ENCODE peak calls at places on chromosomes 7 and 10, in ten cellular contexts. One of them, this sample, is unnamed.

GRCh38 chr10:78410046-78410965 is 376.6 kb downstream of the RPS24 start:
- DNase-seq in hepatic stellate cell: no peak
- DNase-seq in anterior cingulate cortex: no peak
- DNase-seq in GM23248: no peak
- DNase-seq in GM20000: no peak
- DNase-seq in GF-D8: no peak
- DNase-seq in hypothalamus: no peak
- DNase-seq in K562: no peak
- DNase-seq in IMR-90: no peak
- DNase-seq in HL-60: no peak
- DNase-seq in this sample: no peak

GRCh38 chr10:126006264-126006663 is 109.9 kb downstream of the FANK1 start:
- DNase-seq in hepatic stellate cell: no peak
- DNase-seq in anterior cingulate cortex: no peak
- DNase-seq in GM23248: no peak
- DNase-seq in GM20000: no peak
- DNase-seq in GF-D8: no peak
- DNase-seq in hypothalamus: no peak
- DNase-seq in K562: no peak
- DNase-seq in IMR-90: no peak
- DNase-seq in HL-60: no peak
- DNase-seq in this sample: no peak

GRCh38 chr10:61096056-61096455 is 152.1 kb upstream of the RHOBTB1 start:
- DNase-seq in hepatic stellate cell: no peak
- DNase-seq in anterior cingulate cortex: no peak
- DNase-seq in GM23248: no peak
- DNase-seq in GM20000: no peak
- DNase-seq in GF-D8: no peak
- DNase-seq in hypothalamus: no peak
- DNase-seq in K562: no peak
- DNase-seq in IMR-90: no peak
- DNase-seq in HL-60: no peak
- DNase-seq in this sample: no peak

GRCh38 chr7:117780832-117781231 is 92.4 kb downstream of the CTTNBP2 start:
- DNase-seq in hepatic stellate cell: peak; percentile 31
- DNase-seq in anterior cingulate cortex: no peak
- DNase-seq in GM23248: no peak
- DNase-seq in GM20000: peak; percentile 39
- DNase-seq in GF-D8: no peak
- DNase-seq in hypothalamus: no peak
- DNase-seq in K562: no peak
- DNase-seq in IMR-90: peak; percentile 54
- DNase-seq in HL-60: no peak
- DNase-seq in this sample: no peak

GRCh38 chr10:67676208-67676825 is 19.7 kb downstream of the CTNNA3 start:
- DNase-seq in hepatic stellate cell: no peak
- DNase-seq in anterior cingulate cortex: no peak
- DNase-seq in GM23248: no peak
- DNase-seq in GM20000: no peak
- DNase-seq in GF-D8: no peak
- DNase-seq in hypothalamus: no peak
- DNase-seq in K562: no peak
- DNase-seq in IMR-90: no peak
- DNase-seq in HL-60: no peak
- DNase-seq in this sample: no peak

GRCh38 chr10:93154531-93154930 is 80.8 kb downstream of the CYP26A1 start:
- DNase-seq in hepatic stellate cell: no peak
- DNase-seq in anterior cingulate cortex: no peak
- DNase-seq in GM23248: peak; percentile 41
- DNase-seq in GM20000: no peak
- DNase-seq in GF-D8: no peak
- DNase-seq in hypothalamus: no peak
- DNase-seq in K562: no peak
- DNase-seq in IMR-90: no peak
- DNase-seq in HL-60: no peak
- DNase-seq in this sample: no peak

GRCh38 chr10:71431945-71432905 is 35.5 kb downstream of the CDH23 start:
- DNase-seq in hepatic stellate cell: peak; percentile 4
- DNase-seq in anterior cingulate cortex: no peak
- DNase-seq in GM23248: no peak
- DNase-seq in GM20000: no peak
- DNase-seq in GF-D8: no peak
- DNase-seq in hypothalamus: no peak
- DNase-seq in K562: peak; percentile 48
- DNase-seq in IMR-90: no peak
- DNase-seq in HL-60: no peak
- DNase-seq in this sample: no peak

GRCh38 chr10:73597346-73597745 is 6.2 kb upstream of the USP54 start:
- DNase-seq in hepatic stellate cell: no peak
- DNase-seq in anterior cingulate cortex: no peak
- DNase-seq in GM23248: peak; percentile 44
- DNase-seq in GM20000: no peak
- DNase-seq in GF-D8: no peak
- DNase-seq in hypothalamus: no peak
- DNase-seq in K562: no peak
- DNase-seq in IMR-90: peak; percentile 47
- DNase-seq in HL-60: no peak
- DNase-seq in this sample: no peak

GRCh38 chr10:7121154-7121797 is 289.6 kb downstream of the SFMBT2 start:
- DNase-seq in hepatic stellate cell: no peak
- DNase-seq in anterior cingulate cortex: peak; percentile 8
- DNase-seq in GM23248: peak; percentile 38
- DNase-seq in GM20000: peak; percentile 80
- DNase-seq in GF-D8: peak; percentile 6
- DNase-seq in hypothalamus: peak; percentile 27
- DNase-seq in K562: peak; percentile 77
- DNase-seq in IMR-90: peak; percentile 10
- DNase-seq in HL-60: peak; percentile 47
- DNase-seq in this sample: no peak

GRCh38 chr7:1526271-1526754 is 4.2 kb upstream of the MAFK start:
- DNase-seq in hepatic stellate cell: no peak
- DNase-seq in anterior cingulate cortex: no peak
- DNase-seq in GM23248: no peak
- DNase-seq in GM20000: no peak
- DNase-seq in GF-D8: peak; percentile 15
- DNase-seq in hypothalamus: no peak
- DNase-seq in K562: no peak
- DNase-seq in IMR-90: no peak
- DNase-seq in HL-60: peak; percentile 49
- DNase-seq in this sample: no peak

GRCh38 chr7:157508477-157508881 is 171.7 kb downstream of the DNAJB6 start:
- DNase-seq in hepatic stellate cell: no peak
- DNase-seq in anterior cingulate cortex: no peak
- DNase-seq in GM23248: no peak
- DNase-seq in GM20000: no peak
- DNase-seq in GF-D8: no peak
- DNase-seq in hypothalamus: no peak
- DNase-seq in K562: no peak
- DNase-seq in IMR-90: no peak
- DNase-seq in HL-60: no peak
- DNase-seq in this sample: no peak

GRCh38 chr7:152231089-152231488 is 204.7 kb downstream of the KMT2C start:
- DNase-seq in hepatic stellate cell: no peak
- DNase-seq in anterior cingulate cortex: no peak
- DNase-seq in GM23248: no peak
- DNase-seq in GM20000: no peak
- DNase-seq in GF-D8: no peak
- DNase-seq in hypothalamus: no peak
- DNase-seq in K562: no peak
- DNase-seq in IMR-90: no peak
- DNase-seq in HL-60: no peak
- DNase-seq in this sample: no peak

GRCh38 chr7:153408360-153409335 is 643.5 kb upstream of the DPP6 start:
- DNase-seq in hepatic stellate cell: no peak
- DNase-seq in anterior cingulate cortex: no peak
- DNase-seq in GM23248: no peak
- DNase-seq in GM20000: no peak
- DNase-seq in GF-D8: no peak
- DNase-seq in hypothalamus: no peak
- DNase-seq in K562: peak; percentile 67
- DNase-seq in IMR-90: no peak
- DNase-seq in HL-60: no peak
- DNase-seq in this sample: no peak

GRCh38 chr10:101892782-101893391 is 49.3 kb upstream of the KCNIP2 start:
- DNase-seq in hepatic stellate cell: peak; percentile 9
- DNase-seq in anterior cingulate cortex: no peak
- DNase-seq in GM23248: peak; percentile 43
- DNase-seq in GM20000: no peak
- DNase-seq in GF-D8: no peak
- DNase-seq in hypothalamus: no peak
- DNase-seq in K562: no peak
- DNase-seq in IMR-90: peak; percentile 11
- DNase-seq in HL-60: no peak
- DNase-seq in this sample: no peak

GRCh38 chr10:93495654-93496321 is 624 bp upstream of the CEP55 start:
- DNase-seq in hepatic stellate cell: no peak
- DNase-seq in anterior cingulate cortex: no peak
- DNase-seq in GM23248: peak; percentile 74
- DNase-seq in GM20000: peak; percentile 15
- DNase-seq in GF-D8: no peak
- DNase-seq in hypothalamus: no peak
- DNase-seq in K562: peak; percentile 15
- DNase-seq in IMR-90: no peak
- DNase-seq in HL-60: peak; percentile 34
- DNase-seq in this sample: no peak

GRCh38 chr10:93541402-93542357 is 24.8 kb upstream of the FFAR4 start:
- DNase-seq in hepatic stellate cell: peak; percentile 59
- DNase-seq in anterior cingulate cortex: no peak
- DNase-seq in GM23248: peak; percentile 79
- DNase-seq in GM20000: no peak
- DNase-seq in GF-D8: no peak
- DNase-seq in hypothalamus: no peak
- DNase-seq in K562: peak; percentile 54
- DNase-seq in IMR-90: peak; percentile 46
- DNase-seq in HL-60: no peak
- DNase-seq in this sample: peak; percentile 47

GRCh38 chr10:5544216-5544805 is 19.6 kb downstream of the CALML3 start:
- DNase-seq in hepatic stellate cell: no peak
- DNase-seq in anterior cingulate cortex: no peak
- DNase-seq in GM23248: no peak
- DNase-seq in GM20000: no peak
- DNase-seq in GF-D8: no peak
- DNase-seq in hypothalamus: no peak
- DNase-seq in K562: no peak
- DNase-seq in IMR-90: no peak
- DNase-seq in HL-60: peak; percentile 28
- DNase-seq in this sample: no peak

GRCh38 chr7:47091141-47091540 is 490.8 kb downstream of the TNS3 start:
- DNase-seq in hepatic stellate cell: no peak
- DNase-seq in anterior cingulate cortex: no peak
- DNase-seq in GM23248: peak; percentile 67
- DNase-seq in GM20000: no peak
- DNase-seq in GF-D8: no peak
- DNase-seq in hypothalamus: no peak
- DNase-seq in K562: no peak
- DNase-seq in IMR-90: peak; percentile 25
- DNase-seq in HL-60: no peak
- DNase-seq in this sample: no peak

GRCh38 chr7:26156454-26157365 is 4.7 kb downstream of the NFE2L3 start:
- DNase-seq in hepatic stellate cell: peak; percentile 70
- DNase-seq in anterior cingulate cortex: no peak
- DNase-seq in GM23248: peak; percentile 89
- DNase-seq in GM20000: peak; percentile 61
- DNase-seq in GF-D8: no peak
- DNase-seq in hypothalamus: no peak
- DNase-seq in K562: no peak
- DNase-seq in IMR-90: peak; percentile 97
- DNase-seq in HL-60: no peak
- DNase-seq in this sample: no peak

GRCh38 chr10:6050801-6051445 is 11.2 kb downstream of the IL2RA start:
- DNase-seq in hepatic stellate cell: peak; percentile 61
- DNase-seq in anterior cingulate cortex: no peak
- DNase-seq in GM23248: peak; percentile 72
- DNase-seq in GM20000: peak; percentile 75
- DNase-seq in GF-D8: peak; percentile 35
- DNase-seq in hypothalamus: no peak
- DNase-seq in K562: peak; percentile 23
- DNase-seq in IMR-90: peak; percentile 44
- DNase-seq in HL-60: no peak
- DNase-seq in this sample: peak; percentile 15

GRCh38 chr7:159034988-159035387 is 109.7 kb downstream of the VIPR2 start:
- DNase-seq in hepatic stellate cell: no peak
- DNase-seq in anterior cingulate cortex: no peak
- DNase-seq in GM23248: no peak
- DNase-seq in GM20000: no peak
- DNase-seq in GF-D8: no peak
- DNase-seq in hypothalamus: no peak
- DNase-seq in K562: no peak
- DNase-seq in IMR-90: no peak
- DNase-seq in HL-60: no peak
- DNase-seq in this sample: peak; percentile 10

GRCh38 chr7:5526190-5527037 is 102.8 kb upstream of the TNRC18 start:
- DNase-seq in hepatic stellate cell: no peak
- DNase-seq in anterior cingulate cortex: no peak
- DNase-seq in GM23248: peak; percentile 36
- DNase-seq in GM20000: no peak
- DNase-seq in GF-D8: no peak
- DNase-seq in hypothalamus: peak; percentile 35
- DNase-seq in K562: no peak
- DNase-seq in IMR-90: peak; percentile 32
- DNase-seq in HL-60: peak; percentile 75
- DNase-seq in this sample: no peak

GRCh38 chr7:33706666-33707194 is 198.6 kb upstream of the BMPER start:
- DNase-seq in hepatic stellate cell: no peak
- DNase-seq in anterior cingulate cortex: no peak
- DNase-seq in GM23248: no peak
- DNase-seq in GM20000: no peak
- DNase-seq in GF-D8: no peak
- DNase-seq in hypothalamus: no peak
- DNase-seq in K562: no peak
- DNase-seq in IMR-90: no peak
- DNase-seq in HL-60: no peak
- DNase-seq in this sample: no peak

GRCh38 chr7:7257899-7258692 is 75.8 kb downstream of the C1GALT1 start:
- DNase-seq in hepatic stellate cell: no peak
- DNase-seq in anterior cingulate cortex: no peak
- DNase-seq in GM23248: no peak
- DNase-seq in GM20000: peak; percentile 61
- DNase-seq in GF-D8: peak; percentile 44
- DNase-seq in hypothalamus: no peak
- DNase-seq in K562: no peak
- DNase-seq in IMR-90: peak; percentile 5
- DNase-seq in HL-60: peak; percentile 36
- DNase-seq in this sample: no peak

GRCh38 chr7:20507157-20507556 is 108.3 kb upstream of the ABCB5 start:
- DNase-seq in hepatic stellate cell: no peak
- DNase-seq in anterior cingulate cortex: no peak
- DNase-seq in GM23248: no peak
- DNase-seq in GM20000: no peak
- DNase-seq in GF-D8: no peak
- DNase-seq in hypothalamus: no peak
- DNase-seq in K562: no peak
- DNase-seq in IMR-90: no peak
- DNase-seq in HL-60: no peak
- DNase-seq in this sample: no peak

GRCh38 chr7:7972927-7973594 is 4.5 kb downstream of the GLCCI1 start:
- DNase-seq in hepatic stellate cell: no peak
- DNase-seq in anterior cingulate cortex: no peak
- DNase-seq in GM23248: no peak
- DNase-seq in GM20000: no peak
- DNase-seq in GF-D8: no peak
- DNase-seq in hypothalamus: no peak
- DNase-seq in K562: no peak
- DNase-seq in IMR-90: no peak
- DNase-seq in HL-60: no peak
- DNase-seq in this sample: no peak

GRCh38 chr10:7526017-7526400 is 115.2 kb upstream of the SFMBT2 start:
- DNase-seq in hepatic stellate cell: no peak
- DNase-seq in anterior cingulate cortex: no peak
- DNase-seq in GM23248: peak; percentile 6
- DNase-seq in GM20000: no peak
- DNase-seq in GF-D8: no peak
- DNase-seq in hypothalamus: no peak
- DNase-seq in K562: no peak
- DNase-seq in IMR-90: no peak
- DNase-seq in HL-60: no peak
- DNase-seq in this sample: no peak

GRCh38 chr10:76942556-76943416 is 694.8 kb downstream of the KCNMA1 start:
- DNase-seq in hepatic stellate cell: peak; percentile 11
- DNase-seq in anterior cingulate cortex: no peak
- DNase-seq in GM23248: peak; percentile 51
- DNase-seq in GM20000: no peak
- DNase-seq in GF-D8: no peak
- DNase-seq in hypothalamus: no peak
- DNase-seq in K562: no peak
- DNase-seq in IMR-90: peak; percentile 29
- DNase-seq in HL-60: no peak
- DNase-seq in this sample: no peak

This sample was measured in pancreas.